ENCODE peak calls at places on chromosomes 2 and 18, in eight cellular contexts. U is cardiac muscle cell, A is lower lobe of right lung, B is iris pigment epithelial cell, Y is sigmoid colon, Q is psoas muscle, R is NCI-H2081, Z is sciatic nerve. J is an unnamed sample.
A peak's percentile ranks its signal among the peaks of the same experiment; 100 is the strongest.

GRCh38 chr2:33373986-33374385 is 102.5 kb upstream of the RASGRP3 start:
- DNase-seq in U (peak; percentile 91), A (no peak), B (peak; percentile 63), Y (no peak), Q (no peak), R (no peak), Z (no peak), J (peak; percentile 70)

GRCh38 chr2:227509824-227510619 is 38.1 kb downstream of the AGFG1 start:
- DNase-seq in U (peak; percentile 29), A (no peak), B (peak; percentile 51), Y (no peak), Q (no peak), R (no peak), Z (no peak), J (peak; percentile 64)

GRCh38 chr2:218071218-218071937 is 2.3 kb downstream of the RUFY4 start:
- DNase-seq in U (no peak), A (no peak), B (no peak), Y (no peak), Q (no peak), R (no peak), Z (no peak), J (no peak)

GRCh38 chr2:207833265-207833751 is 63.6 kb upstream of the FZD5 start:
- DNase-seq in U (no peak), A (no peak), B (peak; percentile 16), Y (no peak), Q (no peak), R (no peak), Z (no peak), J (no peak)

GRCh38 chr2:126736133-126736874 is 80.3 kb downstream of the GYPC start:
- DNase-seq in U (peak; percentile 77), A (no peak), B (peak; percentile 4), Y (no peak), Q (no peak), R (no peak), Z (no peak), J (no peak)

GRCh38 chr2:72293620-72294019 is 146.0 kb upstream of the CYP26B1 start:
- DNase-seq in U (peak; percentile 52), A (no peak), B (peak; percentile 64), Y (no peak), Q (no peak), R (no peak), Z (no peak), J (peak; percentile 11)

GRCh38 chr2:43305006-43305405 is 78.6 kb upstream of the ZFP36L2 start:
- DNase-seq in U (peak; percentile 91), A (no peak), B (peak; percentile 72), Y (peak; percentile 77), Q (no peak), R (no peak), Z (no peak), J (peak; percentile 60)

GRCh38 chr18:11657554-11657953 is 31.5 kb upstream of the GNAL start:
- DNase-seq in U (no peak), A (no peak), B (no peak), Y (no peak), Q (no peak), R (no peak), Z (no peak), J (no peak)

GRCh38 chr2:167264380-167264779 is 376.1 kb downstream of the XIRP2 start:
- DNase-seq in U (peak; percentile 21), A (no peak), B (no peak), Y (no peak), Q (no peak), R (peak; percentile 17), Z (no peak), J (peak; percentile 18)

GRCh38 chr2:236205867-236206645 is 37.9 kb upstream of the GBX2 start:
- DNase-seq in U (no peak), A (no peak), B (no peak), Y (no peak), Q (no peak), R (no peak), Z (no peak), J (no peak)

GRCh38 chr2:12321017-12321641 is 395.6 kb upstream of the TRIB2 start:
- DNase-seq in U (peak; percentile 97), A (no peak), B (peak; percentile 93), Y (peak; percentile 81), Q (peak; percentile 60), R (no peak), Z (no peak), J (peak; percentile 97)

GRCh38 chr2:36561223-36561944 is 36.6 kb downstream of the FEZ2 start:
- DNase-seq in U (peak; percentile 89), A (no peak), B (peak; percentile 93), Y (no peak), Q (no peak), R (no peak), Z (no peak), J (peak; percentile 93)

GRCh38 chr2:106827178-106827577 is 58.8 kb downstream of the ST6GAL2 start:
- DNase-seq in U (no peak), A (no peak), B (peak; percentile 14), Y (no peak), Q (no peak), R (no peak), Z (no peak), J (no peak)

GRCh38 chr2:163682695-163683094 is 53.1 kb downstream of the FIGN start:
- DNase-seq in U (peak; percentile 49), A (no peak), B (peak; percentile 82), Y (no peak), Q (no peak), R (no peak), Z (no peak), J (no peak)

GRCh38 chr2:46387886-46388515 is 90.8 kb downstream of the EPAS1 start:
- DNase-seq in U (no peak), A (no peak), B (no peak), Y (no peak), Q (no peak), R (no peak), Z (no peak), J (no peak)

GRCh38 chr2:97743913-97744312 is 30.5 kb downstream of the ZAP70 start:
- DNase-seq in U (no peak), A (no peak), B (peak; percentile 12), Y (no peak), Q (no peak), R (no peak), Z (no peak), J (no peak)

GRCh38 chr2:9200634-9201015 is 6.0 kb upstream of the ASAP2 start:
- DNase-seq in U (no peak), A (no peak), B (no peak), Y (no peak), Q (no peak), R (no peak), Z (no peak), J (no peak)

GRCh38 chr2:38433607-38433975 is 56.5 kb upstream of the ATL2 start:
- DNase-seq in U (no peak), A (no peak), B (no peak), Y (no peak), Q (no peak), R (no peak), Z (no peak), J (no peak)

GRCh38 chr18:31590570-31590969 is 1.1 kb upstream of the TTR start:
- DNase-seq in U (no peak), A (no peak), B (no peak), Y (no peak), Q (no peak), R (no peak), Z (no peak), J (no peak)

GRCh38 chr2:178205853-178206516 is 11.7 kb downstream of the OSBPL6 start:
- DNase-seq in U (peak; percentile 16), A (no peak), B (peak; percentile 75), Y (no peak), Q (no peak), R (no peak), Z (no peak), J (no peak)

GRCh38 chr2:33051586-33052385 is 105.0 kb downstream of the LTBP1 start:
- DNase-seq in U (peak; percentile 55), A (no peak), B (peak; percentile 89), Y (no peak), Q (peak; percentile 31), R (no peak), Z (no peak), J (no peak)

GRCh38 chr2:222827417-222827816 is 33.4 kb upstream of the ACSL3 start:
- DNase-seq in U (no peak), A (no peak), B (no peak), Y (no peak), Q (no peak), R (no peak), Z (no peak), J (no peak)

GRCh38 chr2:121185571-121186074 is 99.4 kb downstream of the TFCP2L1 start:
- DNase-seq in U (no peak), A (no peak), B (no peak), Y (no peak), Q (peak; percentile 26), R (peak; percentile 54), Z (no peak), J (no peak)

GRCh38 chr2:207836526-207837133 is 66.9 kb upstream of the FZD5 start:
- DNase-seq in U (peak; percentile 38), A (no peak), B (no peak), Y (no peak), Q (no peak), R (no peak), Z (no peak), J (no peak)

GRCh38 chr2:112869258-112869842 is 32.8 kb upstream of the IL1B start:
- DNase-seq in U (peak; percentile 75), A (peak; percentile 93), B (peak; percentile 39), Y (no peak), Q (peak; percentile 55), R (peak; percentile 36), Z (peak; percentile 72), J (peak; percentile 73)

GRCh38 chr2:239288951-239289481 is 111.8 kb downstream of the HDAC4 start:
- DNase-seq in U (no peak), A (peak; percentile 20), B (no peak), Y (peak; percentile 77), Q (no peak), R (no peak), Z (peak; percentile 58), J (no peak)

GRCh38 chr2:9897331-9897737 is 54.1 kb downstream of the TAF1B start:
- DNase-seq in U (peak; percentile 93), A (no peak), B (peak; percentile 98), Y (peak; percentile 90), Q (peak; percentile 73), R (no peak), Z (peak; percentile 83), J (peak; percentile 89)

GRCh38 chr18:56479836-56480235 is 158.6 kb downstream of the TXNL1 start:
- DNase-seq in U (no peak), A (no peak), B (no peak), Y (no peak), Q (no peak), R (no peak), Z (no peak), J (no peak)

GRCh38 chr18:75343389-75343788 is 84.1 kb downstream of the SMIM21 start:
- DNase-seq in U (no peak), A (no peak), B (no peak), Y (no peak), Q (no peak), R (no peak), Z (no peak), J (no peak)

GRCh38 chr18:50862401-50862800 is 16.5 kb upstream of the ME2 start:
- DNase-seq in U (no peak), A (no peak), B (no peak), Y (no peak), Q (no peak), R (no peak), Z (no peak), J (no peak)

GRCh38 chr2:120786038-120786437 is 50.4 kb downstream of the GLI2 start:
- DNase-seq in U (no peak), A (no peak), B (no peak), Y (no peak), Q (no peak), R (no peak), Z (no peak), J (no peak)

GRCh38 chr18:62420513-62421209 is 95.6 kb downstream of the TNFRSF11A start:
- DNase-seq in U (peak; percentile 73), A (no peak), B (peak; percentile 84), Y (no peak), Q (no peak), R (no peak), Z (no peak), J (peak; percentile 30)

GRCh38 chr18:8142131-8142711 is 467.0 kb upstream of the RAB12 start:
- DNase-seq in U (peak; percentile 69), A (no peak), B (peak; percentile 82), Y (no peak), Q (no peak), R (no peak), Z (no peak), J (no peak)

GRCh38 chr18:7084766-7085080 is 32.9 kb downstream of the LAMA1 start:
- DNase-seq in U (peak; percentile 90), A (no peak), B (peak; percentile 92), Y (no peak), Q (no peak), R (no peak), Z (no peak), J (peak; percentile 78)

J was measured in NCI-H226.